ENCODE peak calls at places on chromosomes 13 and 19, in ten cellular contexts. S is right lobe of liver, Y is upper lobe of left lung, Q is astrocyte of the spinal cord, X is heart right ventricle, F is ascending aorta, C is AG04449, D is dorsolateral prefrontal cortex, L is choroid plexus epithelial cell, J is AG10803. U is an unnamed sample.

GRCh38 chr19:13788991-13789390 is 6.3 kb upstream of the ZSWIM4 start:
- DNase-seq in L (peak; percentile 94), F (no peak), J (peak; percentile 97), S (no peak), X (no peak), D (no peak), Y (peak; percentile 69), Q (peak; percentile 61), C (peak; percentile 84), U (peak; percentile 68)

GRCh38 chr19:10899171-10899653 is 27.9 kb downstream of the CARM1 start:
- DNase-seq in X (peak; percentile 54), F (no peak), S (peak; percentile 85), L (no peak), D (peak; percentile 83), Y (peak; percentile 64), J (no peak), Q (no peak), C (no peak), U (no peak)

GRCh38 chr19:38394488-38394887 is 6.0 kb downstream of the SPRED3 start:
- DNase-seq in Y (no peak), F (no peak), Q (no peak), L (peak; percentile 57), J (no peak), S (no peak), D (no peak), C (no peak), X (no peak), U (no peak)

GRCh38 chr19:40191836-40192646 is 815 bp downstream of the MAP3K10 start:
- DNase-seq in X (peak; percentile 36), C (no peak), L (peak; percentile 15), S (peak; percentile 37), Y (peak; percentile 27), Q (peak; percentile 12), D (peak; percentile 38), F (no peak), J (peak; percentile 20), U (peak; percentile 35)

GRCh38 chr19:11453468-11454341 is 18.3 kb downstream of the PRKCSH start:
- DNase-seq in Q (no peak), J (no peak), S (no peak), F (no peak), D (no peak), Y (no peak), X (no peak), L (no peak), C (no peak), U (no peak)

GRCh38 chr13:29369060-29369743 is 226.3 kb downstream of the SLC7A1 start:
- DNase-seq in Q (peak; percentile 40), S (no peak), X (no peak), L (peak; percentile 72), C (no peak), F (no peak), Y (no peak), J (peak; percentile 43), D (peak; percentile 11), U (peak; percentile 50)

GRCh38 chr13:30138511-30138910 is 168.8 kb downstream of the KATNAL1 start:
- DNase-seq in X (no peak), C (no peak), D (no peak), J (no peak), Q (no peak), L (no peak), F (no peak), Y (no peak), S (no peak), U (no peak)

GRCh38 chr13:113754691-113755090 is 4.3 kb upstream of the TMEM255B start:
- DNase-seq in L (no peak), J (no peak), X (no peak), C (no peak), Q (no peak), S (no peak), F (no peak), D (no peak), Y (no peak), U (no peak)

GRCh38 chr13:99075268-99076191 is 97.7 kb upstream of the DOCK9 start:
- DNase-seq in F (no peak), D (no peak), Y (no peak), J (no peak), L (no peak), C (no peak), X (no peak), S (no peak), Q (no peak), U (no peak)

GRCh38 chr19:12937243-12938053 is 961 bp upstream of the CALR start:
- DNase-seq in D (no peak), F (no peak), X (no peak), Y (peak; percentile 63), L (no peak), C (no peak), J (peak; percentile 31), Q (no peak), S (peak; percentile 78), U (no peak)

GRCh38 chr13:113642563-113642962 is 15.4 kb downstream of the ATP4B start:
- DNase-seq in F (no peak), D (no peak), C (no peak), S (no peak), X (no peak), Q (no peak), Y (no peak), L (no peak), J (no peak), U (no peak)

GRCh38 chr19:34588249-34588648 is 88.7 kb downstream of the SCGB2B2 start:
- DNase-seq in J (no peak), Y (no peak), F (no peak), S (no peak), C (no peak), X (no peak), D (no peak), L (no peak), Q (no peak), U (no peak)

GRCh38 chr19:41784337-41785239 is 11.8 kb upstream of the CEACAM3 start:
- DNase-seq in D (no peak), L (no peak), Q (no peak), S (no peak), C (no peak), Y (no peak), J (no peak), X (no peak), F (no peak), U (no peak)

DNA sequence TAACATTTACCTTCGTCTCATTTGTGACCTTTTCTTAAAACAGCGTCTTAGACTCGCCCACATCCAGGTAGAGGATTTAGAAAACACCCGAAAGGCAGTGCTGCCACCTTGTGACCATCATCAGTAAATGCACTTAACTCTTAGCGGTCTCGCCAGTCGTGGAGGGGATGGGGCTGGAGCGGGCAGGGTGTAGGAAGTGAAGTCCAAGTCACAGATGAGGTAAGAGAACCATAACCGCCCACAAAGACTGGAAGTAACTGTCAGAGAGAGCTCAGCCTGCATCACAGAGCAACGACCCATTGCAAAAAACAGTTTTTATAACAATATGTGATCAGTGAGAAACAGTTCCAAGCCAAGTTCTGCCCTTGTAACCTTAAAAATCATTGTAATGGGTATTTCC is 10.7 kb upstream of the CEACAM3 start:
- DNase-seq in J (peak; percentile 61), L (peak; percentile 84), D (peak; percentile 28), F (no peak), Y (peak; percentile 87), S (peak; percentile 41), C (no peak), Q (peak; percentile 62), X (peak; percentile 29), U (peak; percentile 80)
- H3K4me3 ChIP-seq in J (no peak overlapping the region), L (no peak overlapping the region), D (no peak overlapping the region), F (no peak overlapping the region), Y (no peak overlapping the region), S (no peak overlapping the region), C (no peak overlapping the region), Q (no peak overlapping the region), X (no peak overlapping the region), U (no peak overlapping the region)

DNA sequence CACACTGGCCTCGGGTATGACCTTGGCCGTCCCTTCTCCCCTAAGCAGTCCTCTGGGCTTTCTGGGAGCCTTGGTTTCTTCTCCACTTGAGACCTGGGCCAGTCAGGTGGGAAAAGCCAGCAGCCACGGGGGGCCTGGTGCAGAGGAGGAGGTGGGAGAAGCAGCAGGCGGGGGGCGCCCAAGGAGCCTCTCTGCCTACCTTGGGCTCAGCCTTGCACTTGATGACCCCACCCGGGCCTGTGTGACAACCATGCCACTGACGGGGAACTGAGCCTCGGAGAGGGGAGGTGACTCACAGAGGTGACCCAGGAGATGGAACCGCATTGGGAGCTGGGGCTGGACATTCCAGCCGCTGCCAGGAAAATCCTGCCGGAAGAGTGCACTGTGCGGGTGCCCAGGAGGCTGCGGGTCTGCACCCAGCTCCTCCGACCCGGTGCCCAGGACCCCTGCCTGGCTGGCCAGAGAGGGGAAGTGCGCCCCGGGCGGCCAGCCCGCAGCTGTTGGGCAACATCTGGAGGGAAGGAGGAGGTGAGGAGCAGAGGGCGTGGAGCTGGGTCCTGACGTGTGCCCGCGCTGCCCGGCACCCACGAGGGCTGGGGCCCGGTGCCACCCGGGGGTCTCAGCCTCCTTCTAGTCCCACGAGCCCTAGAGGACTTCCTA is 23.4 kb upstream of the SLC7A10 start:
- DNase-seq in F (no peak), D (no peak), S (peak; percentile 71), J (no peak), X (no peak), Y (peak; percentile 76), Q (no peak), L (no peak), C (no peak), U (no peak)
- TF ChIP-seq CTCF in F (no peak), D (no peak), S (peak; percentile 12), J (no peak), X (no peak), Y (no peak), Q (no peak), L (no peak), C (no peak), U (no peak)

GRCh38 chr13:40164137-40164536 is 502.3 kb downstream of the FOXO1 start:
- DNase-seq in J (no peak), C (no peak), S (no peak), F (no peak), X (no peak), Q (no peak), Y (peak; percentile 39), L (peak; percentile 69), D (no peak), U (peak; percentile 68)
- H3K4me3 ChIP-seq in J (no peak overlapping the region), C (no peak overlapping the region), S (no peak overlapping the region), F (no peak overlapping the region), X (no peak overlapping the region), Q (no peak overlapping the region), Y (no peak overlapping the region), L (no peak overlapping the region), D (no peak overlapping the region), U (no peak overlapping the region)

GRCh38 chr13:77815330-77815729 is 103.3 kb downstream of the EDNRB start:
- DNase-seq in F (no peak), L (no peak), C (no peak), Q (no peak), D (no peak), J (no peak), X (no peak), S (no peak), Y (no peak), U (peak; percentile 46)

DNA sequence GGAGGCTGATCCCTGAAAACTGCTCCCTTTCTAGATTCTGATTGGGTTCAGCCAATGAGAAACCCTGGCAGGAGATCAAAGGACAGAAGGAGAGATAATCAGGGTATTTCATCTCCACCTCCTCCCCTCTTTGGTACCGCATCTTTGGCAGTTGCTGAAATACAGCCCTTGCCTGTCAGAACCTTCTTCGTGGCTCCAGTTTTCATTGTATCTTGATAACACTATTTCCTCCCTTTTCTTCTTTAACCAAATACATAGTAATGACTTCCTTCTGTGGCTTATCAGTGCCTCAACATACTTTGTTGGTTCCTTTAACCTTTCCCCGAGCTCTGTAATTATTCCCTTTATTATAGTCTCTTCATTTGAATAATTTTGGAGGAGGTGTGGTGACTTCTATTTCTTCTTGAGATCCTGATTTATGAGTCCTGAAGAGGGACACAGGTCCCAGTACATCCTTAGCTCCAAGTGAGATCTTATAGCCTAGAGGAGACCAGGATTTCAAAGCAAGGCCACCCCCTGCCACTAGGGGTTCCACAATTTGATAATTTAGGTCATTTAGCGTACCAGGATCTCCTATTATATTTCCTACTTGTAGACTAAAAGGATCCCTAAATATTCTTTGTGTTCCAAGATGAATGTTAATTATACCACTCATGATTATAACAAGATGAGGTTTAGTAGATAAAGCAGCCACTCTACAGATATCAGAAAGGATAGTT is 98.0 kb downstream of the EDNRB start:
- DNase-seq in F (no peak), J (no peak), Q (no peak), C (no peak), L (no peak), X (no peak), D (no peak), S (no peak), Y (no peak), U (no peak)
- TF ChIP-seq CTCF in F (no peak), J (no peak), Q (no peak), C (no peak), L (peak; percentile 27), X (no peak), D (no peak), S (no peak), Y (no peak), U (peak; percentile 7)

U was measured in cardiac fibroblast.